ENCODE peak calls at places on chromosomes 1 and 21, in four cellular contexts. M is adrenal gland, Z is activated gamma-delta T cell, B is nephron progenitor cell. C is an unnamed sample.

GRCh38 chr1:226738995-226739695 is at the start of gene ITPKB:
- DNase-seq in Z (no peak), M (peak), B (peak), C (peak)

GRCh38 chr1:89908993-89909436 is 85.9 kb upstream of the ZNF326 start:
- DNase-seq in M (no peak), B (no peak), Z (no peak), C (no peak)

GRCh38 chr1:90800012-90800717 is 83.1 kb upstream of the BARHL2 start:
- DNase-seq in M (no peak), Z (no peak), B (no peak), C (no peak)

GRCh38 chr1:212566522-212567479 is 41.8 kb upstream of the ATF3 start:
- DNase-seq in Z (no peak), B (no peak), M (peak), C (no peak)

GRCh38 chr1:31904339-31905092 is 33.7 kb downstream of the PTP4A2 start:
- DNase-seq in B (no peak), M (no peak), Z (no peak), C (peak)

GRCh38 chr1:149942207-149942606 is 5.5 kb upstream of the MTMR11 start:
- DNase-seq in M (no peak), B (peak), Z (no peak), C (no peak)

GRCh38 chr1:31421404-31422040 is 8.5 kb downstream of the SERINC2 start:
- DNase-seq in M (no peak), B (peak), Z (no peak), C (no peak)

GRCh38 chr21:46599251-46599572 is 5.7 kb downstream of the S100B start:
- DNase-seq in B (no peak), M (peak), Z (no peak), C (peak)

GRCh38 chr1:233233508-233234040 is 62.0 kb downstream of the PCNX2 start:
- DNase-seq in Z (no peak), B (no peak), M (no peak), C (no peak)

GRCh38 chr21:15250384-15250783 is 185.6 kb upstream of the NRIP1 start:
- DNase-seq in B (no peak), Z (no peak), M (no peak), C (no peak)

GRCh38 chr1:147669475-147670318 is 627 bp downstream of the ACP6 start:
- DNase-seq in M (peak), Z (no peak), B (peak), C (peak)

GRCh38 chr1:220791287-220791686 is 4.6 kb downstream of the MTARC1 start:
- DNase-seq in B (no peak), Z (no peak), M (no peak), C (peak)